ENCODE peak calls at places on chromosomes 13 and 19, in eight cellular contexts. J is pancreas; I is A549; U is GM23338; C is GM12864; M is astrocyte of the cerebellum; S is HL-60; E is CD4-positive, alpha-beta T cell. R is an unnamed sample.

GRCh38 chr19:19064811-19065745 is 1.3 kb downstream of the SLC25A42 start:
- DNase-seq in J (no peak), I (no peak), U (peak), C (no peak), M (no peak), S (no peak), E (no peak), R (no peak)

GRCh38 chr13:98312606-98313005 is 135.5 kb upstream of the RNF113B start:
- DNase-seq in J (no peak), I (no peak), U (no peak), C (no peak), M (no peak), S (no peak), E (no peak), R (no peak)

GRCh38 chr19:38559428-38560401 is 58.0 kb downstream of the MAP4K1 start:
- DNase-seq in J (no peak), I (no peak), U (no peak), C (peak), M (no peak), S (no peak), E (peak), R (no peak)

GRCh38 chr13:98461525-98462240 is 115.2 kb downstream of the STK24 start:
- DNase-seq in J (no peak), I (no peak), U (no peak), C (no peak), M (no peak), S (no peak), E (no peak), R (no peak)

GRCh38 chr13:110683203-110683883 is 22.6 kb downstream of the CARS2 start:
- DNase-seq in J (no peak), I (peak), U (peak), C (no peak), M (no peak), S (no peak), E (no peak), R (no peak)

GRCh38 chr19:7744871-7745270 is 2.5 kb downstream of the CD209 start:
- DNase-seq in J (no peak), I (no peak), U (no peak), C (no peak), M (no peak), S (no peak), E (no peak), R (no peak)

GRCh38 chr19:2083174-2083854 is 12.8 kb downstream of the MOB3A start:
- DNase-seq in J (no peak), I (no peak), U (no peak), C (no peak), M (no peak), S (peak), E (peak), R (no peak)

GRCh38 chr19:1132625-1133383 is 29.0 kb downstream of the GPX4 start:
- DNase-seq in J (peak), I (no peak), U (no peak), C (no peak), M (no peak), S (no peak), E (no peak), R (no peak)

GRCh38 chr19:46546194-46546896 is 50.7 kb upstream of the PNMA8B start:
- DNase-seq in J (peak), I (peak), U (peak), C (no peak), M (no peak), S (peak), E (no peak), R (no peak)

GRCh38 chr19:13001502-13002388 is 6.5 kb downstream of the NFIX start:
- DNase-seq in J (no peak), I (no peak), U (no peak), C (no peak), M (no peak), S (no peak), E (no peak), R (no peak)

GRCh38 chr13:67139551-67139950 is 90.6 kb downstream of the PCDH9 start:
- DNase-seq in J (no peak), I (no peak), U (no peak), C (no peak), M (no peak), S (no peak), E (no peak), R (no peak)

GRCh38 chr19:35265126-35265995 is 3.4 kb upstream of the USF2 start:
- DNase-seq in J (peak), I (no peak), U (no peak), C (no peak), M (no peak), S (no peak), E (no peak), R (no peak)

GRCh38 chr19:32928806-32929205 is 43.0 kb downstream of the CEP89 start:
- DNase-seq in J (no peak), I (peak), U (no peak), C (no peak), M (no peak), S (no peak), E (no peak), R (no peak)

GRCh38 chr13:109151696-109152095 is 522.3 kb downstream of the MYO16 start:
- DNase-seq in J (no peak), I (no peak), U (no peak), C (no peak), M (no peak), S (no peak), E (no peak), R (no peak)

GRCh38 chr13:23905766-23906165 is 8.5 kb upstream of the C1QTNF9B start:
- DNase-seq in J (no peak), I (no peak), U (no peak), C (no peak), M (no peak), S (no peak), E (no peak), R (no peak)

GRCh38 chr13:72839831-72840426 is 58.0 kb downstream of the PIBF1 start:
- DNase-seq in J (peak), I (peak), U (peak), C (peak), M (peak), S (peak), E (peak), R (no peak)

GRCh38 chr13:80116107-80116506 is 224.8 kb downstream of the SPRY2 start:
- DNase-seq in J (no peak), I (no peak), U (no peak), C (no peak), M (peak), S (no peak), E (no peak), R (no peak)

GRCh38 chr13:31774186-31774585 is 34.9 kb downstream of the RXFP2 start:
- DNase-seq in J (no peak), I (no peak), U (no peak), C (no peak), M (no peak), S (no peak), E (no peak), R (peak)

GRCh38 chr13:112182831-112183543 is 116.0 kb downstream of the SOX1 start:
- DNase-seq in J (no peak), I (no peak), U (no peak), C (no peak), M (no peak), S (peak), E (no peak), R (no peak)

GRCh38 chr19:11265785-11266236 is 3.5 kb upstream of the DOCK6 start:
- DNase-seq in J (peak), I (peak), U (no peak), C (no peak), M (no peak), S (no peak), E (no peak), R (no peak)

GRCh38 chr19:30322641-30323320 is 49.4 kb upstream of the ZNF536 start:
- DNase-seq in J (no peak), I (no peak), U (no peak), C (no peak), M (no peak), S (no peak), E (no peak), R (no peak)

GRCh38 chr19:38197937-38198704 is 25.9 kb downstream of the DPF1 start:
- DNase-seq in J (no peak), I (no peak), U (no peak), C (no peak), M (no peak), S (no peak), E (no peak), R (no peak)

GRCh38 chr19:45645631-45646344 is 6.6 kb upstream of the EML2 start:
- DNase-seq in J (peak), I (peak), U (peak), C (peak), M (peak), S (no peak), E (peak), R (no peak)

GRCh38 chr13:34857561-34857960 is 84.5 kb upstream of the NBEA start:
- DNase-seq in J (no peak), I (no peak), U (no peak), C (no peak), M (no peak), S (no peak), E (no peak), R (no peak)

GRCh38 chr13:32135655-32136054 is 104.1 kb downstream of the FRY start:
- DNase-seq in J (no peak), I (no peak), U (no peak), C (no peak), M (no peak), S (no peak), E (no peak), R (no peak)

GRCh38 chr13:111875922-111876321 is 191.0 kb upstream of the SOX1 start:
- DNase-seq in J (no peak), I (no peak), U (no peak), C (no peak), M (no peak), S (no peak), E (no peak), R (no peak)

GRCh38 chr13:25180450-25180794 is 8.3 kb upstream of the AMER2 start:
- DNase-seq in J (no peak), I (no peak), U (no peak), C (no peak), M (no peak), S (no peak), E (no peak), R (no peak)

GRCh38 chr19:33292595-33293254 is 9.6 kb downstream of the CEBPA start:
- DNase-seq in J (peak), I (peak), U (no peak), C (no peak), M (no peak), S (no peak), E (no peak), R (peak)

GRCh38 chr13:19601749-19602725 is 31.4 kb upstream of the MPHOSPH8 start:
- DNase-seq in J (peak), I (peak), U (peak), C (no peak), M (no peak), S (peak), E (peak), R (no peak)

GRCh38 chr19:41886761-41887710 is 4.1 kb downstream of the ARHGEF1 start:
- DNase-seq in J (no peak), I (no peak), U (peak), C (no peak), M (no peak), S (no peak), E (peak), R (no peak)

GRCh38 chr13:109871018-109871370 is 84.6 kb upstream of the IRS2 start:
- DNase-seq in J (no peak), I (no peak), U (no peak), C (no peak), M (no peak), S (no peak), E (no peak), R (no peak)

GRCh38 chr13:83221256-83221655 is 661.0 kb downstream of the SLITRK1 start:
- DNase-seq in J (no peak), I (peak), U (no peak), C (no peak), M (peak), S (no peak), E (no peak), R (no peak)

GRCh38 chr13:75365724-75366173 is 116.2 kb downstream of the TBC1D4 start:
- DNase-seq in J (no peak), I (peak), U (peak), C (peak), M (no peak), S (no peak), E (no peak), R (no peak)

GRCh38 chr19:40896418-40896796 is 14.4 kb upstream of the CYP2A7 start:
- DNase-seq in J (no peak), I (no peak), U (no peak), C (no peak), M (no peak), S (no peak), E (no peak), R (no peak)

DNA sequence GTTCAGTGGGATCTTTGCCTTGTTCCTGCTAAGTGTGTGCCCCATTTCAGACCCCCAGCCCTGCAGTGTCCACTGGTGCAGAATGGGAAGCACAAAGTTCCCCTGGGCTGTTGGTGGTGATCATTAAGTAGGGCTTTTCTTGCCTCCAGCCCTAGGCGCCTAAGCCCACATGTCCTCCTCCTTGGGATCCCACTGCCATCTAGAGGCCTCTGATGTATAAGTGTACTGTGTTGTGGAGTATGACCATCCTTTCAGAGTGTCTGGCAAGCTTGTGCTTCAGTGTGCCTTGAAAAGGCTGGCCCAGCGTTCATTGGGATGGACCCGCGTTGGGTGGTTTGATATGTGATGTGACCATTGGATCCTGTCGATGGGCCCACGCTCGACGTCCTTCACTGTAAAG is 71.2 kb downstream of the WASF3 start:
- DNase-seq in J (no peak), I (peak), U (peak), C (no peak), M (no peak), S (no peak), E (no peak), R (no peak)
- TF ChIP-seq CTCF in J (no peak), I (no peak), U (peak), C (peak), M (no peak), S (no peak), E (no peak), R (no peak)

GRCh38 chr13:106095406-106095805 is 440.1 kb downstream of the EFNB2 start:
- DNase-seq in J (no peak), I (no peak), U (no peak), C (no peak), M (no peak), S (no peak), E (no peak), R (no peak)
- TF ChIP-seq CTCF in J (no peak), I (no peak), U (no peak), C (no peak), M (no peak), S (no peak), E (no peak), R (no peak)

GRCh38 chr19:43152217-43152616 is 34.1 kb downstream of the PSG5 start:
- DNase-seq in J (no peak), I (no peak), U (no peak), C (no peak), M (no peak), S (no peak), E (no peak), R (no peak)

GRCh38 chr19:43148233-43148632 is 38.1 kb downstream of the PSG5 start:
- DNase-seq in J (no peak), I (no peak), U (no peak), C (no peak), M (no peak), S (no peak), E (no peak), R (no peak)
- TF ChIP-seq CTCF in J (no peak), I (no peak), U (no peak), C (no peak), M (no peak), S (no peak), E (no peak), R (no peak)

DNA sequence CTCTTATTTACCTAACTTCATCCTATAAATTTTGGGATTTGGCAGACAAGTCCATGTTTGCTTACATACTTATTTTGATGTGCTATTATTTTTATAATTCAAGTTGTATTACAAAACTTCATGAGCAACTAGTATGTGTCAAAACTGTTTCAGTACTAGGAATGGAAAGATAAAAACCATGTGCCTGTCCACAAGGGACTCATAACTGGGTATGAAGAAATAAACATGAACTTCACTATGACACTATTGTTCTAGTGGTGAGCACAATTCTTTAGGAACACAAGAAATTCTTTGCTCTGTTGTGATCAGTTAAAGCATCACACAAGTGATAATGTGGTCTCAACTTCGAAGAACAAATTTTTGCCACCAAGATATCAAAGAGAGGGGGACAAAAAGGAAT is 97.5 kb upstream of the FBXL3 start:
- DNase-seq in J (no peak), I (no peak), U (no peak), C (no peak), M (no peak), S (no peak), E (no peak), R (no peak)
- TF ChIP-seq CTCF in J (no peak), I (no peak), U (no peak), C (no peak), M (no peak), S (no peak), E (no peak), R (no peak)

GRCh38 chr13:50745542-50745941 is 98.0 kb downstream of the DLEU7 start:
- DNase-seq in J (no peak), I (no peak), U (peak), C (no peak), M (no peak), S (no peak), E (no peak), R (no peak)
- TF ChIP-seq CTCF in J (no peak), I (no peak), U (no peak), C (peak), M (no peak), S (no peak), E (no peak), R (no peak)

GRCh38 chr19:48330012-48330681 is 4.8 kb downstream of the EMP3 start:
- DNase-seq in J (peak), I (no peak), U (peak), C (peak), M (peak), S (peak), E (peak), R (peak)
- TF ChIP-seq CTCF in J (no peak), I (no peak), U (peak), C (no peak), M (no peak), S (no peak), E (no peak), R (no peak)

GRCh38 chr13:49444517-49445395 is 682 bp downstream of the SETDB2 start:
- DNase-seq in J (no peak), I (peak), U (peak), C (no peak), M (no peak), S (peak), E (peak), R (peak)

GRCh38 chr13:49441846-49442245 is 2.0 kb downstream of the CAB39L start:
- DNase-seq in J (no peak), I (no peak), U (no peak), C (no peak), M (peak), S (no peak), E (no peak), R (no peak)

GRCh38 chr13:49443327-49443688 is 556 bp downstream of the CAB39L start:
- DNase-seq in J (no peak), I (peak), U (no peak), C (no peak), M (no peak), S (no peak), E (peak), R (no peak)

GRCh38 chr13:49446473-49446872 is 2.4 kb downstream of the SETDB2 start:
- DNase-seq in J (no peak), I (no peak), U (no peak), C (no peak), M (no peak), S (no peak), E (no peak), R (no peak)

DNA sequence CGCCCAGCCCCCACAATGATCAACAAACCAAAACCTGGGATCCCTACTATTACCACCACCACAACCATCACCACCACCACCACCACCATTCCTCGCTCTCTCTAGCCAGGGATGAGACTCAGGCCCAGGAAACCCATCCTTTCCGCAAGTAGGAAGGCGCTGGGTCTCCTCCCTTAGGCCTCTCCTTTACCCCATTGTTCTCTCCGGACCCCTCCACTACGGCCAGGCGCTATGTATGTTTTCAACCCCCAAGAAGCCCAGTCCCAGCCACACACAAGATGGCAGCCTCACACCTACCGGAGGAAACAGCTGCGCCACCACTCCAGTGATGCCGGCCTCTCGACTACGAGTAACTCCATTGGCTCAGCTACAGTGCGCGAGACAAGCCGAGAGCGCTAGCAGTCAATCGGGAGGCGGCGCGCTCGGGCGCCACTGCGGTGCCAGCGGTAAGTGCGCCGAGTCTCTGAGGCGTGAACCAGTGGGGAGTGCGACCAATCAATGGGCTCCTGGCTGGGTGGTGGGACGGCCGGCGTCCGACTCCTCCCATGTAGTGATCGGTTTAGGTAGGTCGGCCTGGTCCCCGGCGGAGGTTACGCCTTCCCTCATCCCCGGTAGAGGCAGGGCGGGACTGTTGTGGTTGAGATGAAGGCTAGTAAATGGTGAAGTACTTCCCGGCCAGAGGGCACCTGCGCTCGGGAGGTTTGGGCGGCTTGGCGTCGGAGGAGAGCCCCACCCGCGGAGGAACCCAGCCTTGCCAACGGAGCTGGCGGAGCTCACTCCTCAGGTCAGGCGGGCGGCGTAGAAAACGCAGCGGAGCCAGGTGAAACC is at the start of the genes CAB39L and SETDB2:
- DNase-seq in J (peak), I (peak), U (peak), C (peak), M (peak), S (peak), E (peak), R (peak)
- TF ChIP-seq CTCF in J (peak), I (no peak), U (peak), C (no peak), M (peak), S (no peak), E (peak), R (peak)

DNA sequence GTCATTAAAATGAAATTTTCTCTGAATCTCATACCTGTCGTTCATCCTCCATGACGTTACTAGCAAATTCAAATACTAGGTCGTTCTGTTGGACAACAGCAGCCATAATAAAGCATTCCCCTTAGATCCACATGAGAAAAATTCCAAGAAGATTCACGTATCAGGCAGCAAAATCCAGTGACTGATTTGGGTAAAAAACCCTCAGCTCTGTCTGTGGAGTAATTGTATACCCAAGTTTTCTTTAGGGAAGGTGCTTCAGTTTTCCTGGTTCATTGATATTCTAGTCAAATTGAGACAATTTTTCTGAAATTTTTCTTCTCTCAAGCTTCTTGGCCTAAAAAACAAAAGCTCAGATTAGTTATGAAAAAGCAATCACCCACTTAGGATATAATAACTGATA is 37.2 kb downstream of the ELF1 start:
- DNase-seq in J (no peak), I (no peak), U (no peak), C (no peak), M (no peak), S (no peak), E (no peak), R (no peak)
- TF ChIP-seq CTCF in J (no peak), I (no peak), U (no peak), C (no peak), M (no peak), S (no peak), E (no peak), R (no peak)

R was measured in CD14-positive monocyte.